ENCODE peak calls at places on chromosome 3, in ten cellular contexts. E is activated T-cell treated with anti-CD3 and anti-CD28 coated beads for 4 hours; F is CD14-positive monocyte; I is HFFc6; K is A172; W is activated CD8-positive, alpha-beta memory T cell treated with anti-CD3 and anti-CD28 coated beads, Interleukin-2, amount 50 U/mL, for 4 hours; C is M059J; V is stimulated activated CD4-positive, alpha-beta T cell treated with anti-CD3 and anti-CD28 coated beads, Interleukin-1b, Interleukin-23, amount 100 ng/mL, for 48 hours; U is SK-N-MC; G is lower lobe of right lung. A is an unnamed sample.

GRCh38 chr3:160564949-160565441 is 376 bp downstream of the KPNA4 start:
- DNase-seq in E (peak), G (peak), U (no peak), V (peak), K (no peak), C (peak), F (no peak), I (peak), W (peak), A (peak)

GRCh38 chr3:71791634-71792033 is 6.7 kb upstream of the PROK2 start:
- DNase-seq in W (no peak), I (no peak), G (no peak), C (no peak), V (no peak), K (no peak), F (no peak), E (no peak), U (no peak), A (no peak)

GRCh38 chr3:156837130-156837529 is 11.0 kb downstream of the LEKR1 start:
- DNase-seq in W (no peak), U (no peak), F (no peak), G (no peak), C (peak), K (peak), V (no peak), I (peak), E (no peak), A (peak)

GRCh38 chr3:155391104-155391503 is 97.6 kb upstream of the STRIT1 start:
- DNase-seq in E (no peak), W (no peak), V (no peak), I (peak), U (peak), K (no peak), C (no peak), F (no peak), G (no peak), A (no peak)

GRCh38 chr3:151974067-151974466 is 100.6 kb downstream of the SUCNR1 start:
- DNase-seq in I (peak), F (no peak), V (no peak), K (peak), E (no peak), U (no peak), C (peak), G (no peak), W (no peak), A (peak)

GRCh38 chr3:163878396-163878795 is 1199.9 kb downstream of the SI start:
- DNase-seq in V (no peak), F (no peak), K (peak), U (peak), I (no peak), W (no peak), E (no peak), C (no peak), G (no peak), A (peak)

GRCh38 chr3:100708644-100708988 is 678 bp upstream of the TFG start:
- DNase-seq in I (no peak), E (no peak), V (no peak), C (no peak), U (no peak), F (no peak), G (no peak), K (no peak), W (no peak), A (no peak)

GRCh38 chr3:119310052-119310451 is 15.9 kb downstream of the ARHGAP31 start:
- DNase-seq in W (no peak), F (no peak), K (peak), E (no peak), I (peak), C (peak), G (no peak), U (no peak), V (no peak), A (peak)

GRCh38 chr3:193345431-193345830 is 33.1 kb downstream of the ATP13A5 start:
- DNase-seq in U (no peak), K (no peak), C (no peak), F (no peak), V (no peak), W (no peak), G (no peak), I (no peak), E (no peak), A (no peak)

GRCh38 chr3:49967307-49967706 is 27.4 kb downstream of the RBM6 start:
- DNase-seq in E (no peak), U (no peak), I (no peak), K (no peak), F (no peak), G (no peak), W (no peak), V (no peak), C (no peak), A (no peak)

GRCh38 chr3:100171211-100171700 is 57.0 kb upstream of the FILIP1L start:
- DNase-seq in V (no peak), I (no peak), U (no peak), E (no peak), F (no peak), G (no peak), C (no peak), W (no peak), K (no peak), A (no peak)

GRCh38 chr3:171407746-171408145 is 52.5 kb downstream of the TNIK start:
- DNase-seq in F (no peak), G (no peak), W (no peak), K (peak), V (peak), C (peak), I (peak), E (no peak), U (no peak), A (peak)

GRCh38 chr3:123883111-123883510 is 1.0 kb downstream of the MYLK start:
- DNase-seq in G (no peak), C (peak), K (no peak), V (no peak), E (no peak), I (no peak), F (no peak), W (no peak), U (no peak), A (no peak)